ENCODE peak calls at places on chromosomes 2 and 18, in eight cellular contexts. V, G, X, P, O, A, T and B are unnamed samples.

GRCh38 chr2:29309090-29310054 is 194.2 kb downstream of the CLIP4 start:
- DNase-seq in P (peak; percentile 80), X (peak; percentile 27), G (peak; percentile 72), T (peak; percentile 80), O (no peak), A (peak; percentile 67), V (no peak), B (peak; percentile 55)

GRCh38 chr2:127014630-127015029 is 92.3 kb downstream of the BIN1 start:
- DNase-seq in G (no peak), V (no peak), O (peak; percentile 80), P (peak; percentile 98), T (no peak), X (peak; percentile 94), A (no peak), B (no peak)

GRCh38 chr2:30798536-30798991 is 8.7 kb downstream of the CAPN13 start:
- DNase-seq in G (peak; percentile 45), P (no peak), V (no peak), A (no peak), X (no peak), O (no peak), T (no peak), B (peak; percentile 9)

GRCh38 chr2:104654813-104655212 is 199.1 kb upstream of the POU3F3 start:
- DNase-seq in X (no peak), V (no peak), O (no peak), A (no peak), G (no peak), P (no peak), T (no peak), B (no peak)

GRCh38 chr2:224434618-224435017 is 32.7 kb upstream of the FAM124B start:
- DNase-seq in V (no peak), X (no peak), A (no peak), G (no peak), P (no peak), T (no peak), O (no peak), B (no peak)

GRCh38 chr18:23563377-23564043 is 22.8 kb downstream of the NPC1 start:
- DNase-seq in X (no peak), O (no peak), A (no peak), G (no peak), V (no peak), P (peak; percentile 54), T (no peak), B (no peak)

GRCh38 chr2:33213648-33214047 is 262.8 kb upstream of the RASGRP3 start:
- DNase-seq in T (no peak), G (no peak), X (no peak), P (no peak), A (no peak), O (no peak), V (no peak), B (no peak)

GRCh38 chr2:172427990-172428840 is 829 bp downstream of the ITGA6 start:
- DNase-seq in X (no peak), T (peak; percentile 10), V (peak; percentile 19), P (no peak), G (peak; percentile 70), O (no peak), A (no peak), B (peak; percentile 49)

GRCh38 chr2:84942964-84943421 is 28.0 kb upstream of the KCMF1 start:
- DNase-seq in A (peak; percentile 49), P (peak; percentile 71), X (no peak), G (no peak), V (no peak), O (no peak), T (peak; percentile 96), B (no peak)

GRCh38 chr2:62354771-62355550 is 151.0 kb downstream of the TMEM17 start:
- DNase-seq in P (peak; percentile 88), V (no peak), G (peak; percentile 63), A (no peak), T (no peak), X (no peak), O (no peak), B (no peak)

GRCh38 chr2:226888378-226888915 is 52.6 kb downstream of the RHBDD1 start:
- DNase-seq in G (no peak), X (no peak), V (no peak), A (no peak), T (no peak), O (no peak), P (peak; percentile 48), B (no peak)

GRCh38 chr2:130987519-130988425 is 105.5 kb downstream of the FAM168B start:
- DNase-seq in V (no peak), A (no peak), X (no peak), G (no peak), P (no peak), O (no peak), T (no peak), B (no peak)

GRCh38 chr18:11668441-11669169 is 20.5 kb upstream of the GNAL start:
- DNase-seq in O (no peak), T (no peak), P (peak; percentile 51), A (no peak), X (no peak), V (no peak), G (no peak), B (no peak)

GRCh38 chr2:81545626-81546025 is 1241.1 kb upstream of the LRRTM1 start:
- DNase-seq in G (no peak), T (no peak), O (no peak), P (no peak), A (no peak), V (no peak), X (no peak), B (no peak)

GRCh38 chr2:182784777-182785176 is 68.7 kb downstream of the DNAJC10 start:
- DNase-seq in A (peak; percentile 57), T (peak; percentile 27), G (peak; percentile 4), O (no peak), P (peak; percentile 37), V (no peak), X (peak; percentile 18), B (peak; percentile 22)

GRCh38 chr2:119184512-119184911 is 26.0 kb upstream of the C1QL2 start:
- DNase-seq in G (no peak), T (no peak), O (no peak), V (no peak), P (peak; percentile 39), A (no peak), X (no peak), B (no peak)

DNA sequence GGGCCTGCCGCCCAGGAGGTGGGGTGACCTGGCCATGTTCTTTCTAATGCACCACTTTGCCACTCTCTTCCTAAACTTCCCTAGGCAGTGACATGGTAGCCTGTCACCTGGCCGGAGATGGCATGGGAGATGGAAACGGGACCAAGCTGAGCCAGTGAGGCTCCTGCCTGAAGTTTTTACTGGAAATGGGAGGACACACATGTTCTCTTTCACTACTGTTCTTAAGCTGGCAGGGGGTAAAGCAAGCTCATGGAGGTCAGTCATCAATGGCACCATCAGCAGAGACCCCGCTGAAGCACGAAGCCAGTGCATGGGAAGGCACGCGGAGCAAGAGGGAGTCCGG is 50.7 kb downstream of the ATIC start:
- DNase-seq in V (no peak), A (no peak), T (no peak), P (no peak), X (no peak), G (no peak), O (no peak), B (no peak)
- H3K4me3 ChIP-seq in V (no peak overlapping the region), A (no peak overlapping the region), T (no peak overlapping the region), P (no peak overlapping the region), X (no peak overlapping the region), G (no peak overlapping the region), O (no peak overlapping the region), B (no peak overlapping the region)

GRCh38 chr18:58674159-58674558 is 2.9 kb downstream of the MALT1 start:
- DNase-seq in T (no peak), O (no peak), P (no peak), V (no peak), G (no peak), A (no peak), X (no peak), B (no peak)

GRCh38 chr18:58671122-58671940 is at the start of gene MALT1:
- DNase-seq in A (peak; percentile 90), X (peak; percentile 57), G (peak; percentile 98), T (peak; percentile 97), P (peak; percentile 95), V (peak; percentile 94), O (peak; percentile 43), B (peak; percentile 80)

GRCh38 chr18:58676270-58676669 is 5.0 kb downstream of the MALT1 start:
- DNase-seq in V (no peak), G (no peak), T (no peak), X (no peak), A (no peak), O (no peak), P (no peak), B (no peak)

GRCh38 chr18:58671941-58672565 is 788 bp downstream of the MALT1 start:
- DNase-seq in T (peak; percentile 63), X (no peak), O (no peak), G (no peak), V (no peak), P (peak; percentile 91), A (peak; percentile 60), B (no peak)

DNA sequence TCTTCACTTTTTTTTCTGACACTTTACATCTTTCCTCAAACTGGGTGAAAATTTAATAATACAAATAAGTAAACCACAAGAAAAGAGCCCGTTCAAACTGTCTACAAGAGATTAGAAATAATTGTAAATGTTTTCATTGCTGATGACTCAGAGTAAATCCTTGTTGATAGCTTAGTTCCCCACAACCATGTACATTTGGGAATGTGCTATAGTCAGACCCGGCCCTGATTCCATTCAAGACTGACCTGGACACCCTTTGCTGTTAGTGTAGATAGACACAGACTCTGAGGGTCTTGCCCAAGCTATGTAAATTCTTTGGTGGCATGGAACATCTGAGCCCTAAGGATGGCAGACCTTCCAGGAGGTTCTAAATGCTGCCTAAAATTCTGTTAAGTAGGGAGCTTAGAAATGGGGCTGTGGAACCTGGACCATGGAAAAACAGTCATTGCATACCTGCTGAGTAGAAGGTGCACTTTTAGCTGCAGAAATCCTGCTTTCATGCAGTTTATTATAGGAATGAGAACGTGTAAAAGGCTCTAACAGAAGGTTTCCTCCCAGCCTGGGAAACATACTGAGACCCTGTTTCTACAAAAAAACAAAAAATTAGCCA is 3.7 kb downstream of the MALT1 start:
- DNase-seq in A (no peak), P (peak; percentile 22), X (no peak), V (no peak), O (no peak), G (no peak), T (no peak), B (no peak)
- H3K4me3 ChIP-seq in A (no peak overlapping the region), P (no peak overlapping the region), X (no peak overlapping the region), V (no peak overlapping the region), O (no peak overlapping the region), G (no peak overlapping the region), T (peak overlapping the region; percentile 90), B (no peak overlapping the region)

DNA sequence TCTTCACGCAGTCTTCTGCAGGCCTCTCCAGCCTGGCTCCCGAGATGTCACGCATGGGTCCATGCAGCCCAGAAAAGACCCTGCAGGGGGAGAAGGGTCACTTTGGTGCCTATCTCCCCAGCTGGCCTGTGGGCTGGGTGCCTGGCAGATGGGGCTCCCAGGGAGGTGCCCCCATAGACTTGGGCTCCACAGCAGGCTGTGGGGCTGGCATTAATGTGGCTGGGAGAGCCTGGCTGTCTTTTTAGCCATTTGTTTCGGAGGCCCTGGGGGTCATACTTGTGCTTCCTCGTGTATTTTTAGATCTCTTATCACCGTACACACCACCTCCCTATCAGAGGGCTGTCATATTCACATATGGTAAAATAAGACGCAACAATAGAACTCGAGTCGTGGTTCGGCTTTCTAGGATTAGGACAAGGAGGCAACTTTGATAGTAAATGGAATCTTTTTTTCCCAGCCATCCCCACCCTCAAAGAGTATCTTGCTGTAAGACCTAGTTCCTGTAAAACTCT is 74.5 kb downstream of the LRRFIP1 start:
- DNase-seq in V (no peak), P (no peak), T (no peak), X (no peak), G (no peak), O (no peak), A (no peak), B (no peak)
- H3K4me3 ChIP-seq in V (no peak overlapping the region), P (no peak overlapping the region), T (no peak overlapping the region), X (no peak overlapping the region), G (no peak overlapping the region), O (no peak overlapping the region), A (peak overlapping the region; percentile 33), B (no peak overlapping the region)

GRCh38 chr18:25299426-25299825 is 52.5 kb downstream of the ZNF521 start:
- DNase-seq in A (no peak), X (peak; percentile 44), G (no peak), P (peak; percentile 18), O (peak; percentile 61), T (no peak), V (no peak), B (no peak)
- H3K4me3 ChIP-seq in A (no peak overlapping the region), X (no peak overlapping the region), G (no peak overlapping the region), P (no peak overlapping the region), O (no peak overlapping the region), T (no peak overlapping the region), V (no peak overlapping the region), B (no peak overlapping the region)